ENCODE peak calls at places on chromosomes 3 and 15, in eight cellular contexts. H is ovary, W is K562, U is adrenal gland, X is H9, Y is stomach, Z is cardiac muscle cell, N is neuronal stem cell. I is an unnamed sample.

GRCh38 chr3:53682807-53683206 is 163.4 kb downstream of the CHDH start:
- DNase-seq in N (no peak), Z (no peak), U (no peak), X (no peak), W (no peak), Y (no peak), H (no peak), I (no peak)

GRCh38 chr3:106692624-106693023 is 684.6 kb upstream of the CCDC54 start:
- DNase-seq in U (no peak), Z (no peak), N (no peak), Y (no peak), H (no peak), W (no peak), X (no peak), I (no peak)

GRCh38 chr3:171461087-171461917 is 1.1 kb upstream of the TNIK start:
- DNase-seq in U (peak; percentile 23), N (peak; percentile 12), W (peak; percentile 58), X (peak; percentile 60), H (peak; percentile 18), Y (no peak), Z (peak; percentile 63), I (peak; percentile 47)

GRCh38 chr3:52321481-52321880 is 5.4 kb downstream of the DNAH1 start:
- DNase-seq in Z (no peak), X (no peak), U (no peak), N (no peak), Y (no peak), W (no peak), H (no peak), I (no peak)

GRCh38 chr15:40793216-40793989 is 13.5 kb upstream of the ZFYVE19 start:
- DNase-seq in U (peak; percentile 95), N (no peak), X (no peak), W (no peak), Y (peak; percentile 86), Z (peak; percentile 95), H (peak; percentile 62), I (no peak)

GRCh38 chr15:90126457-90127435 is 24.5 kb upstream of the IDH2 start:
- DNase-seq in U (no peak), W (no peak), N (no peak), Z (no peak), X (peak; percentile 93), Y (peak; percentile 70), H (no peak), I (no peak)

GRCh38 chr15:72118400-72118978 is at the start of gene SENP8:
- DNase-seq in N (no peak), W (peak; percentile 80), Y (no peak), U (no peak), Z (no peak), X (no peak), H (no peak), I (no peak)

GRCh38 chr3:50419595-50419994 is 60.3 kb upstream of the TMEM115 start:
- DNase-seq in W (peak; percentile 28), Y (no peak), H (no peak), X (no peak), U (no peak), N (no peak), Z (no peak), I (no peak)

GRCh38 chr3:46609944-46610722 is 2.2 kb upstream of the FAM240A start:
- DNase-seq in W (no peak), Z (no peak), N (no peak), Y (no peak), H (no peak), X (no peak), U (no peak), I (no peak)

GRCh38 chr3:3305087-3305486 is 125.6 kb upstream of the CRBN start:
- DNase-seq in Y (no peak), X (no peak), U (no peak), H (no peak), Z (no peak), W (no peak), N (no peak), I (no peak)

GRCh38 chr3:186589115-186589514 is 18.6 kb downstream of the DNAJB11 start:
- DNase-seq in X (no peak), H (no peak), W (peak; percentile 34), U (no peak), N (no peak), Z (peak; percentile 60), Y (no peak), I (no peak)

GRCh38 chr3:108092556-108092955 is 1.7 kb upstream of the CD47 start:
- DNase-seq in U (no peak), W (peak; percentile 11), X (no peak), Y (no peak), H (no peak), N (no peak), Z (no peak), I (peak; percentile 15)

GRCh38 chr3:69948246-69948862 is 51.2 kb upstream of the SAMMSON start:
- DNase-seq in N (peak; percentile 31), H (no peak), X (no peak), Z (peak; percentile 63), Y (no peak), U (no peak), W (peak; percentile 11), I (no peak)

GRCh38 chr15:93067649-93068085 is 21.3 kb downstream of the RGMA start:
- DNase-seq in Y (no peak), Z (no peak), X (no peak), N (no peak), U (no peak), H (no peak), W (no peak), I (no peak)

GRCh38 chr3:61563614-61564404 is 2.4 kb downstream of the PTPRG start:
- DNase-seq in Z (no peak), U (peak; percentile 24), W (no peak), N (no peak), Y (no peak), H (peak; percentile 21), X (no peak), I (no peak)

GRCh38 chr15:82545002-82545401 is 4.7 kb upstream of the RPS17 start:
- DNase-seq in U (no peak), N (no peak), Z (no peak), H (no peak), W (no peak), X (no peak), Y (no peak), I (no peak)

GRCh38 chr3:196174652-196175051 is 36.5 kb downstream of the ZDHHC19 start:
- DNase-seq in W (no peak), H (no peak), X (no peak), U (no peak), Y (no peak), Z (no peak), N (no peak), I (no peak)

GRCh38 chr3:133926736-133927542 is 31.3 kb upstream of the RAB6B start:
- DNase-seq in W (peak; percentile 13), U (no peak), Y (no peak), N (peak; percentile 18), H (no peak), X (peak; percentile 68), Z (no peak), I (no peak)

GRCh38 chr3:152232001-152232400 is 36.7 kb upstream of the MBNL1 start:
- DNase-seq in Y (no peak), N (no peak), W (no peak), H (no peak), X (no peak), Z (no peak), U (no peak), I (no peak)

GRCh38 chr15:20340931-20341661 is 200.5 kb downstream of the GOLGA6L6 start:
- DNase-seq in U (peak; percentile 81), N (no peak), Z (peak; percentile 18), X (peak; percentile 83), Y (peak; percentile 67), H (peak; percentile 64), W (no peak), I (peak; percentile 40)

GRCh38 chr15:20344601-20345400 is 196.8 kb downstream of the GOLGA6L6 start:
- DNase-seq in X (peak; percentile 33), U (no peak), Y (no peak), N (no peak), H (no peak), Z (no peak), W (peak; percentile 13), I (no peak)

GRCh38 chr15:20340331-20340811 is 201.2 kb downstream of the GOLGA6L6 start:
- DNase-seq in Z (no peak), X (peak; percentile 74), Y (peak; percentile 51), N (no peak), U (peak; percentile 39), H (peak; percentile 46), W (peak; percentile 18), I (no peak)

GRCh38 chr15:20345401-20345958 is 196.1 kb downstream of the GOLGA6L6 start:
- DNase-seq in N (no peak), W (peak; percentile 17), Y (no peak), Z (no peak), X (peak; percentile 26), H (peak; percentile 13), U (no peak), I (no peak)

GRCh38 chr15:20341901-20342605 is 199.5 kb downstream of the GOLGA6L6 start:
- DNase-seq in Z (peak; percentile 20), X (peak; percentile 83), N (no peak), Y (peak; percentile 72), H (peak; percentile 65), U (peak; percentile 78), W (no peak), I (no peak)
- H3K9me3 ChIP-seq in Z (peaks cover 29% of the 10 kb centered on the region), X (peaks cover 79% of the 10 kb centered on the region), N (peaks cover 18% of the 10 kb centered on the region), Y (peaks cover 24% of the 10 kb centered on the region), H (peaks cover 18% of the 10 kb centered on the region), U (no peaks in the 10 kb centered on the region), W (no peaks in the 10 kb centered on the region), I (peaks cover 9% of the 10 kb centered on the region)

GRCh38 chr15:87829651-87830050 is 426.9 kb downstream of the NTRK3 start:
- DNase-seq in X (no peak), Y (no peak), W (no peak), H (no peak), Z (peak; percentile 29), N (no peak), U (peak; percentile 30), I (no peak)
- H3K27me3 ChIP-seq in X (no peaks in the 10 kb centered on the region), Y (no peaks in the 10 kb centered on the region), W (no peaks in the 10 kb centered on the region), H (no peaks in the 10 kb centered on the region), Z (peaks cover 7% of the 10 kb centered on the region), N (no peaks in the 10 kb centered on the region), U (no peaks in the 10 kb centered on the region), I (no peaks in the 10 kb centered on the region)

GRCh38 chr15:26662226-26662750 is 110.6 kb downstream of the GABRB3 start:
- DNase-seq in H (no peak), W (no peak), Y (no peak), U (no peak), X (no peak), N (no peak), Z (no peak), I (no peak)

GRCh38 chr15:26661107-26661506 is 111.8 kb downstream of the GABRB3 start:
- DNase-seq in X (no peak), Y (no peak), H (no peak), U (no peak), W (no peak), Z (no peak), N (no peak), I (no peak)

GRCh38 chr15:26665950-26666921 is 106.6 kb downstream of the GABRB3 start:
- DNase-seq in N (no peak), H (no peak), Y (no peak), W (no peak), X (peak; percentile 79), U (no peak), Z (no peak), I (no peak)

GRCh38 chr15:26656080-26656479 is 116.8 kb downstream of the GABRB3 start:
- DNase-seq in Z (no peak), H (no peak), W (no peak), U (no peak), X (no peak), Y (no peak), N (no peak), I (no peak)

GRCh38 chr15:26661727-26662126 is 111.1 kb downstream of the GABRB3 start:
- DNase-seq in X (no peak), U (no peak), Z (no peak), H (no peak), N (no peak), Y (no peak), W (no peak), I (no peak)
- H3K9me3 ChIP-seq in X (no peaks in the 10 kb centered on the region), U (no peaks in the 10 kb centered on the region), Z (no peaks in the 10 kb centered on the region), H (no peaks in the 10 kb centered on the region), N (no peaks in the 10 kb centered on the region), Y (no peaks in the 10 kb centered on the region), W (no peaks in the 10 kb centered on the region), I (no peaks in the 10 kb centered on the region)

GRCh38 chr3:63278171-63278999 is at the start of gene SYNPR:
- DNase-seq in H (no peak), U (no peak), X (peak; percentile 88), Z (no peak), Y (no peak), N (no peak), W (no peak), I (no peak)
- H3K27me3 ChIP-seq in H (no peaks in the 10 kb centered on the region), U (peaks cover 33% of the 10 kb centered on the region), X (peaks cover 20% of the 10 kb centered on the region), Z (peaks cover 55% of the 10 kb centered on the region), Y (peaks cover 48% of the 10 kb centered on the region), N (peaks cover 46% of the 10 kb centered on the region), W (no peaks in the 10 kb centered on the region), I (no peaks in the 10 kb centered on the region)